ENCODE peak calls at places on chromosomes 12 and 14, in ten cellular contexts. F, H, W, P, G, I, K, V, U and R are unnamed samples.

GRCh38 chr12:86193931-86194330 is 62.3 kb downstream of the MGAT4C start:
- DNase-seq in W (no peak), K (no peak), P (no peak), V (no peak), F (peak), H (no peak), I (no peak), G (peak), U (no peak), R (peak)

GRCh38 chr12:102879144-102879763 is 37.8 kb downstream of the PAH start:
- DNase-seq in W (peak), G (peak), P (peak), U (no peak), I (no peak), K (peak), F (peak), V (peak), H (no peak), R (peak)

GRCh38 chr12:79692249-79692619 is 1.5 kb upstream of the PAWR start:
- DNase-seq in V (no peak), I (no peak), W (no peak), H (no peak), K (no peak), F (no peak), G (no peak), P (no peak), U (no peak), R (no peak)

GRCh38 chr14:61493239-61493638 is 171.9 kb downstream of the PRKCH start:
- DNase-seq in U (no peak), I (no peak), V (no peak), H (no peak), G (peak), W (peak), F (peak), P (no peak), K (no peak), R (peak)

GRCh38 chr14:90060965-90061848 is 587 bp upstream of the KCNK13 start:
- DNase-seq in I (no peak), P (peak), H (no peak), W (no peak), F (no peak), G (no peak), K (peak), U (no peak), V (no peak), R (no peak)

GRCh38 chr14:63578300-63578699 is 35.1 kb upstream of the PPP2R5E start:
- DNase-seq in P (no peak), I (no peak), K (no peak), U (no peak), G (no peak), H (no peak), F (no peak), V (no peak), W (no peak), R (peak)

GRCh38 chr14:104117341-104118005 is 20.9 kb upstream of the KIF26A start:
- DNase-seq in H (no peak), P (no peak), V (no peak), I (peak), U (no peak), W (no peak), F (no peak), K (no peak), G (no peak), R (no peak)

GRCh38 chr14:89282191-89282590 is 134.8 kb downstream of the FOXN3 start:
- DNase-seq in H (no peak), U (no peak), V (no peak), F (no peak), W (no peak), K (no peak), G (no peak), P (no peak), I (no peak), R (no peak)

GRCh38 chr14:85366226-85366625 is 163.7 kb upstream of the FLRT2 start:
- DNase-seq in H (no peak), W (no peak), P (no peak), K (no peak), F (no peak), I (no peak), G (no peak), V (no peak), U (no peak), R (no peak)

GRCh38 chr12:64891629-64892028 is 67.2 kb downstream of the TBC1D30 start:
- DNase-seq in I (no peak), W (no peak), F (no peak), K (no peak), V (no peak), U (no peak), G (no peak), P (no peak), H (no peak), R (no peak)

GRCh38 chr14:88808359-88808758 is 15.6 kb upstream of the EML5 start:
- DNase-seq in V (no peak), P (no peak), W (no peak), I (no peak), G (no peak), H (no peak), K (no peak), F (no peak), U (no peak), R (no peak)

GRCh38 chr14:67942311-67942710 is 122.7 kb downstream of the RAD51B start:
- DNase-seq in G (no peak), I (no peak), P (no peak), H (no peak), W (no peak), K (no peak), U (no peak), V (no peak), F (peak), R (peak)

GRCh38 chr14:75422169-75422568 is 5.7 kb upstream of the JDP2 start:
- DNase-seq in I (no peak), W (peak), H (no peak), V (no peak), F (no peak), K (peak), G (peak), P (no peak), U (no peak), R (peak)

GRCh38 chr14:89184952-89185351 is 232.1 kb downstream of the FOXN3 start:
- DNase-seq in H (no peak), U (no peak), F (no peak), W (no peak), I (no peak), P (no peak), V (no peak), G (no peak), K (no peak), R (no peak)

GRCh38 chr12:130474599-130474998 is 136.9 kb downstream of the PIWIL1 start:
- DNase-seq in P (no peak), I (no peak), V (no peak), W (no peak), H (no peak), U (no peak), K (no peak), F (no peak), G (no peak), R (no peak)

GRCh38 chr12:54292083-54292930 is 8.5 kb downstream of the NFE2 start:
- DNase-seq in I (no peak), H (no peak), F (no peak), G (no peak), K (no peak), P (no peak), V (no peak), U (no peak), W (no peak), R (no peak)

GRCh38 chr14:73771848-73772705 is 57.9 kb upstream of the PNMA1 start:
- DNase-seq in U (no peak), W (no peak), P (peak), F (peak), V (no peak), H (peak), G (no peak), K (peak), I (peak), R (peak)

GRCh38 chr14:70188608-70189540 is at the start of gene SLC8A3:
- DNase-seq in W (peak), U (no peak), K (peak), V (peak), G (no peak), I (peak), P (peak), H (no peak), F (peak), R (peak)

GRCh38 chr12:94671917-94672316 is 21.6 kb upstream of the TMCC3 start:
- DNase-seq in G (no peak), V (no peak), K (no peak), F (no peak), I (no peak), W (no peak), P (no peak), U (no peak), H (no peak), R (no peak)